ENCODE peak calls at places on chromosomes 13 and 19, in six cellular contexts. X is uterus, N is IMR-90, E is HCT116, W is Peyer's patch, T is H1. B is an unnamed sample. For H3K27me3, the result is how much of the 10 kb centered on the place peaks cover.

GRCh38 chr19:51548213-51548651 is 16.8 kb upstream of the SIGLEC6 start:
- DNase-seq in X (no peak), N (no peak), E (no peak), W (no peak), T (no peak), B (no peak)

GRCh38 chr19:14519245-14519859 is 1.2 kb upstream of the DNAJB1 start:
- DNase-seq in X (no peak), N (no peak), E (no peak), W (no peak), T (no peak), B (no peak)

GRCh38 chr13:80841346-80841882 is 500.5 kb upstream of the SPRY2 start:
- DNase-seq in X (no peak), N (no peak), E (no peak), W (no peak), T (no peak), B (no peak)

GRCh38 chr19:49453757-49454248 is 778 bp downstream of the ALDH16A1 start:
- DNase-seq in X (no peak), N (no peak), E (no peak), W (no peak), T (no peak), B (no peak)

GRCh38 chr19:17001603-17002183 is 24.9 kb downstream of the CPAMD8 start:
- DNase-seq in X (no peak), N (no peak), E (no peak), W (no peak), T (peak), B (no peak)

GRCh38 chr13:26964278-26965057 is 203.9 kb upstream of the GPR12 start:
- DNase-seq in X (no peak), N (peak), E (no peak), W (peak), T (no peak), B (no peak)

GRCh38 chr13:49791214-49791752 is 1.2 kb downstream of the KPNA3 start:
- DNase-seq in X (no peak), N (peak), E (no peak), W (peak), T (no peak), B (no peak)

GRCh38 chr13:78497702-78498319 is 105.5 kb downstream of the POU4F1 start:
- DNase-seq in X (no peak), N (no peak), E (no peak), W (no peak), T (no peak), B (no peak)

GRCh38 chr19:22882797-22883196 is 50.7 kb downstream of the ZNF723 start:
- DNase-seq in X (no peak), N (peak), E (peak), W (no peak), T (no peak), B (no peak)

GRCh38 chr19:46840157-46840942 is 10.3 kb downstream of the AP2S1 start:
- DNase-seq in X (peak), N (peak), E (no peak), W (no peak), T (peak), B (no peak)

GRCh38 chr19:45947926-45948325 is 25.7 kb downstream of the NOVA2 start:
- DNase-seq in X (no peak), N (peak), E (no peak), W (no peak), T (no peak), B (no peak)

GRCh38 chr19:40231544-40232424 is 5.3 kb upstream of the CCNP start:
- DNase-seq in X (no peak), N (no peak), E (no peak), W (no peak), T (no peak), B (no peak)

GRCh38 chr19:49744946-49745381 is 18.1 kb downstream of the TSKS start:
- DNase-seq in X (no peak), N (no peak), E (no peak), W (no peak), T (no peak), B (no peak)

GRCh38 chr13:47117268-47117667 is 220.4 kb upstream of the HTR2A start:
- DNase-seq in X (no peak), N (peak), E (no peak), W (no peak), T (no peak), B (no peak)

GRCh38 chr13:71005919-71006318 is 861.1 kb downstream of the DACH1 start:
- DNase-seq in X (no peak), N (no peak), E (no peak), W (no peak), T (no peak), B (no peak)

GRCh38 chr19:51641648-51642047 is 5.0 kb downstream of the SIGLEC14 start:
- DNase-seq in X (no peak), N (no peak), E (no peak), W (no peak), T (no peak), B (no peak)

GRCh38 chr13:30829788-30830637 is 76.1 kb upstream of the MEDAG start:
- DNase-seq in X (no peak), N (no peak), E (no peak), W (no peak), T (no peak), B (no peak)

GRCh38 chr19:55345101-55345817 is 5.6 kb downstream of the KMT5C start:
- DNase-seq in X (no peak), N (no peak), E (no peak), W (no peak), T (no peak), B (no peak)

GRCh38 chr13:72205773-72206172 is 338.8 kb upstream of the DACH1 start:
- DNase-seq in X (no peak), N (no peak), E (peak), W (no peak), T (no peak), B (no peak)

GRCh38 chr13:108034909-108035308 is 180.4 kb downstream of the LIG4 start:
- DNase-seq in X (no peak), N (no peak), E (no peak), W (no peak), T (no peak), B (no peak)

GRCh38 chr19:11507370-11508078 is 1.9 kb upstream of the ZNF653 start:
- DNase-seq in X (no peak), N (no peak), E (no peak), W (no peak), T (no peak), B (no peak)

GRCh38 chr13:63381078-63381859 is 1965.6 kb upstream of the PCDH20 start:
- DNase-seq in X (no peak), N (peak), E (no peak), W (no peak), T (no peak), B (no peak)

GRCh38 chr13:73998631-73999030 is 135.6 kb downstream of the KLF12 start:
- DNase-seq in X (no peak), N (no peak), E (no peak), W (no peak), T (no peak), B (no peak)

GRCh38 chr13:21668665-21669599 is 1.9 kb upstream of the FGF9 start:
- DNase-seq in X (peak), N (peak), E (no peak), W (peak), T (peak), B (peak)

GRCh38 chr19:41872775-41873647 is 4.1 kb upstream of the CD79A start:
- DNase-seq in X (no peak), N (peak), E (peak), W (peak), T (peak), B (peak)

GRCh38 chr19:57566396-57567256 is 7.0 kb upstream of the ZNF550 start:
- DNase-seq in X (no peak), N (peak), E (peak), W (no peak), T (no peak), B (no peak)

GRCh38 chr13:32535140-32535539 is 3.5 kb downstream of the N4BP2L2 start:
- DNase-seq in X (no peak), N (peak), E (no peak), W (no peak), T (no peak), B (no peak)

GRCh38 chr19:15369594-15369891 is 10.0 kb downstream of the AKAP8 start:
- DNase-seq in X (no peak), N (no peak), E (no peak), W (no peak), T (no peak), B (no peak)

GRCh38 chr19:55383279-55383788 is 758 bp downstream of the TMEM238 start:
- DNase-seq in X (no peak), N (no peak), E (no peak), W (peak), T (no peak), B (no peak)

GRCh38 chr19:49528211-49528771 is 488 bp downstream of the RCN3 start:
- DNase-seq in X (peak), N (peak), E (no peak), W (no peak), T (peak), B (no peak)

GRCh38 chr13:109743706-109744453 is 42.5 kb downstream of the IRS2 start:
- DNase-seq in X (peak), N (peak), E (no peak), W (peak), T (no peak), B (no peak)

GRCh38 chr13:31433756-31434155 is 234.0 kb downstream of the B3GLCT start:
- DNase-seq in X (no peak), N (no peak), E (no peak), W (no peak), T (no peak), B (no peak)

GRCh38 chr19:51729781-51730180 is 6.0 kb upstream of the HAS1 start:
- DNase-seq in X (no peak), N (no peak), E (no peak), W (no peak), T (no peak), B (no peak)

GRCh38 chr19:50300051-50300450 is 29.1 kb downstream of the KCNC3 start:
- DNase-seq in X (no peak), N (peak), E (no peak), W (no peak), T (no peak), B (no peak)

DNA sequence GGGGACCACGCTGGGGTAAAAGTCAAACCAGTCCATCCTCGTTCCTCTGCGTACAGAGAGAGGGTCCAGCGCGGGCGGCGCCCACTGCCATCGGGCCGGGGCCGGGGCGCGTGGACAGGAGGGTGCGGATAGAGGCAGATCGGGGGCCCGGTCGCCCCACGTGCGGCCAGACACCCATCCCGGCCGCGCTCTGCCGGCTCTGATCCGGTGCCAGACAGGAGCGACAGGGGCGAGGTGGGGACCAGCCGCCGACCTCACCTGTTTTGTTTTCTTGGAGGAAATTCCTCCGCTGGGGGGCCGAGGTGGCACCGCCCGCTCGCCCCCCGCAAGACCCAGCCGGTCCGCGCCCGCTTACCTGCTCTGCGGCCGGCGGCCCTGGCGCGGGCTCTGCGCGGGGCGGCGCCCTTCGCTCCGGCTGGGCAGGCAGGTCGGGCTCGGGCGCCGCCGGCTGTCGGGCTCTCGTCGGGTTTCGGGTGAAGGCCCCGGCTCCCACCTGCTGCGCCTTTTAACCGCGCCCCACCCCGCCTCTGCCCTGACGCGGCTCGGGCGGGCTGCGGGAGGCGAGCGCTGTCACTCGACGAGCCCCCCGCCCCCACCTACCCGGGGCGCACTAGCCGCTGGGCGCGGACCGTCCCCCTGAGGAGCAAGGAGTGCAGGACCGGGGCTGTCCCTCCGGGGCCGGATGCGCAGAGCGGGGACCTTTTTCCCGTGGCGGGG is at the start of gene GJB6:
- DNase-seq in X (no peak), N (no peak), E (no peak), W (no peak), T (peak), B (no peak)
- H3K4me3 ChIP-seq in X (no peak), N (no peak), E (no peak), W (peak), T (peak), B (peak)

GRCh38 chr19:8697671-8698432 is 743 bp downstream of the ACTL9 start:
- DNase-seq in X (no peak), N (no peak), E (no peak), W (no peak), T (peak), B (no peak)
- TF ChIP-seq CTCF in X (no peak), N (no peak), E (no peak), W (no peak), T (peak), B (no peak)

DNA sequence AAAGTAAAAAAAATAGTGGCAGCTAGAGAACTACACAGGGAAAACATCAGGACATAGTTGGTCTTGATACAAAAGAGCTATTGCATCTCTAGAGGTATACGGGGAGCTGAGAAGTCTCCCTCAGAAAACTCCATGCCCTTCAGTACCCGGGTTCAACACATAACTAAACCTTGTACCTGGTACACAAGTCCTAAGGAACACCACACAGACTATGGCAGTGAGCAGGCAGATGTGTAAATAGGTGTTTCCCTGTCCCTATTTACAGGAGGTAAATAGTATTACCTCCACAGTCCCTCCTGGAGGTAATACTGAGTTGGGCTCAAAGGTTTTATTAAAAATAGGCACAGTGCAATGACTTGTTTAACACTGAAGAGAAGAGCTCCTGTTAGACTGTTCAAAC is 5.9 kb downstream of the FGF14 start:
- DNase-seq in X (no peak), N (no peak), E (no peak), W (no peak), T (no peak), B (no peak)
- H3K27me3 ChIP-seq in X (under half), N (under half), E (under half), W (under half), T (under half), B (under half)

DNA sequence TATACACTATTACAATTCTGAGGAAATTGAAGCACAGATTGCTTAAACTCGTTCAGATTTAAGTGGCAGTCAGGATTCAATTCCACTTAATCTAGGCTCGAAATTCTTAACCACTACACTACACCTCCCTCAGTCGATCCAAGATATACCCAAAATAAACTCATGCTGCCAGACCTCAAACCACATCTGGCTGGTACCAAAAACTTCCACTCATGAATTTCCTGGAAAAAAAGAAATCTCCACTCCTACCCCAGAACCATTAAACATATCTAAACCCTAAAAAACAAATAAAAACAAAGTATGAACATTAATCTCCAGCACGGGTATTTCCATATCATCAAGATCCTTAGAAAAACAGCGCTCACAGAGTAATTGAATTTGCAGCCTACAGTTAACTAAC is 1.1 kb downstream of the ZFP30 start:
- DNase-seq in X (no peak), N (no peak), E (no peak), W (no peak), T (no peak), B (no peak)
- H3K4me3 ChIP-seq in X (peak), N (peak), E (peak), W (peak), T (peak), B (peak)

DNA sequence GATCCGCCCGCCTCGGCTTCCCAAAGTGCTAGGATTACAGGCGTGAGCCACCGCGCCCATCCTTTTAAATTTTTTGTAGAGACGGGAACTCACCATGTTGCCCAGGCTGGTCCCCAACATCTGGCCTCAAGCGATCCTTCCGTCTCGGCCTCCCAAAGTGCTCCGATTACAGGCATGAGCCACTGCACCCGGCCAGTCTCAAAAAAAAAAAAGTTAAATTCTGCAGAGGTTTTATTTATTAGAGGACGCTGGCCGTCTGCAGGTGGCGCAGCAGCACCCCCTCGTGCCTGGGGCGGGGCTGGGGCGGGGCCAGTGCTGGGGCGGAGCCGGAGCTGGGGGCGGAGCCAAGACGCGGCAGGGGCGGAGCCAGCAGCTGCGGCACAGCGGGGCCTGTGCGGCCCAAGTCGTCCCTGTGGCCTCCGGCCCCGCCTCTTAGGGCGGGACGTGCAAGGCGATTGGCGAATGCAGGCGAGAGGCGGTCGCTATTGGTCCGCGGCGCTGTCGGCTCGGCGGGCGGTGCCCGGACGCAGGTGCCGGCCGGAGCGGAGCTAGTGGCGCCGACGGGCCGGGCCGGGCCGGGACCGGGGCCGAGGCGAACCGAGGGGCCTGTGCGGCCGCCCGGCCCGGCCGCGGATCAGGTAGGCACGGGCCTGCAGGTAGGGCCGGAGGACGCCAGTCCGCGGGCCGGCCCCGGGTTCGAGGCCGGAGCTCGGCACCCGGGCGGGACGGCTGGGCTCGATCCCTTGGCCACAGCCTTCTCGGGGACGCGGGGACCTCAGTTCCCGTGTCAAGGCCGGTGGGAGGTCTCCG is at the start of gene MARCHF2:
- DNase-seq in X (peak), N (peak), E (peak), W (peak), T (peak), B (peak)
- TF ChIP-seq CTCF in X (peak), N (peak), E (peak), W (peak), T (peak), B (peak)

GRCh38 chr13:51834581-51835158 is 10.3 kb downstream of the TMEM272 start:
- DNase-seq in X (no peak), N (no peak), E (no peak), W (no peak), T (peak), B (no peak)

GRCh38 chr13:51831519-51831918 is 13.5 kb downstream of the TMEM272 start:
- DNase-seq in X (no peak), N (no peak), E (no peak), W (no peak), T (no peak), B (no peak)

GRCh38 chr13:51833980-51834379 is 11.0 kb downstream of the TMEM272 start:
- DNase-seq in X (no peak), N (no peak), E (no peak), W (no peak), T (no peak), B (no peak)

GRCh38 chr13:51829236-51829899 is 15.6 kb downstream of the TMEM272 start:
- DNase-seq in X (no peak), N (no peak), E (no peak), W (no peak), T (no peak), B (no peak)

DNA sequence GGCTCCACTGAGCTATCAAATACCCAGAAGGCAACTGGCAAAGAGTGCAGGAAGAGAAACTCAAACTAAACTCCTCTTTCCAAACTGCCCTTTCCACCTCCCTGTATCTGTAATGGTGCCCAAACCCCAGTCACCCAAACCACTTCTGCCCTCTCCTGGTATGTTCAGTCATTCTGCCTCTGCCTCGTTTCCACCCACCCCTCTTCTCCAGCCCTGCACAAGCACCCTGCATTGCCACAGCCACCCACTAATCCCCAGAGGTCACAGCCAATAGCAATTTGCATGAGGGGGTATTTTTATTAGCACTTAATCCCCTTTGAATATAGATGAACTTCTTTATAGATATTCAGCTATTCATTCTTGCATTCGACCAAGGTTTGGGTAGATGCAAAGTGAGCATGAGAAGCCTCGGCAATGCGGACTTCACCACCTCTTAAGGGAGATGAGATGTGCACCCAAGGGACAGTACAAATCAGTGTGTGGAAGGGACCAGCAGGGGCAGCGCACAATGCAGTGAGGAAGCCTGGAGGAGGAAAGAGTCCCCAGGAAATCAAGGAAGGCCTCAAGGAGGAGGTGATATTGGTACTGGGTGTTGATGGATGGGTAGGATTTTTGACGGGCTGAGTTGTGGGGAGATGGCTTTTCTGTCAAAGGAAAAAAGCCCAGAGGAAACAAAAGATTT is 12.4 kb downstream of the TMEM272 start:
- DNase-seq in X (no peak), N (peak), E (no peak), W (peak), T (no peak), B (no peak)
- H3K27me3 ChIP-seq in X (under half), N (half or more), E (under half), W (under half), T (under half), B (under half)

DNA sequence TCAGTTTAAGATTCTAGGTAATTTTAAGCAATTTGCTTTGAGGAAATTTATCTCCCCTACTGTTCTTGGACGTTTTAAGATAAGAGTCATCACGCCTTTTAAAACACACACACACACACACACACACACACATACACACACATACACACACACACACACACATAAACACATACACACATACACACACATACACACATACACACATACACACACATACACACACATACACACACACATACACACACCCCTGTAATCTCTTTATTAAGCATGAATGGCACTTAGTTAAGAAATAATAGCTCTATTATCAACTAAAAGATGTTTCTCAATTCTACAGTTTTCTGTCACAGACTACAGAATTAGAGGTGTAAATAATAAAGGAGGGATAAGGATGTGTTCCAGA is 49.2 kb downstream of the EFNB2 start:
- DNase-seq in X (no peak), N (no peak), E (no peak), W (no peak), T (no peak), B (no peak)
- H3K4me3 ChIP-seq in X (no peak), N (no peak), E (no peak), W (no peak), T (no peak), B (no peak)

GRCh38 chr19:7731615-7732014 is 295 bp downstream of the CLEC4G start:
- DNase-seq in X (no peak), N (no peak), E (no peak), W (no peak), T (no peak), B (no peak)
- TF ChIP-seq CTCF in X (no peak), N (no peak), E (no peak), W (no peak), T (no peak), B (no peak)